ENCODE peak calls at places on chromosomes 12 and 14, in four cellular contexts. One of them, this sample, is unnamed.

GRCh38 chr12:65925626-65926025 is 101.3 kb downstream of the HMGA2 start:
- DNase-seq in heart left ventricle: no peak
- DNase-seq in foreskin keratinocyte: no peak
- DNase-seq in neuronal stem cell: no peak
- DNase-seq in this sample: no peak

GRCh38 chr12:54603173-54603814 is 14.8 kb upstream of the PPP1R1A start:
- DNase-seq in heart left ventricle: no peak
- DNase-seq in foreskin keratinocyte: peak; percentile 70
- DNase-seq in neuronal stem cell: peak; percentile 52
- DNase-seq in this sample: peak; percentile 52

GRCh38 chr12:51326762-51327439 is 2.9 kb upstream of the BIN2 start:
- DNase-seq in heart left ventricle: no peak
- DNase-seq in foreskin keratinocyte: peak; percentile 52
- DNase-seq in neuronal stem cell: no peak
- DNase-seq in this sample: no peak

GRCh38 chr14:49052516-49052915 is 533.7 kb downstream of the RPS29 start:
- DNase-seq in heart left ventricle: no peak
- DNase-seq in foreskin keratinocyte: no peak
- DNase-seq in neuronal stem cell: no peak
- DNase-seq in this sample: no peak

GRCh38 chr12:69331846-69332684 is 16.1 kb upstream of the LYZ start:
- DNase-seq in heart left ventricle: no peak
- DNase-seq in foreskin keratinocyte: peak; percentile 47
- DNase-seq in neuronal stem cell: no peak
- DNase-seq in this sample: no peak

GRCh38 chr12:2341871-2342270 is 289.1 kb downstream of the CACNA1C start:
- DNase-seq in heart left ventricle: no peak
- DNase-seq in foreskin keratinocyte: no peak
- DNase-seq in neuronal stem cell: no peak
- DNase-seq in this sample: no peak

GRCh38 chr14:85342858-85343607 is 186.9 kb upstream of the FLRT2 start:
- DNase-seq in heart left ventricle: no peak
- DNase-seq in foreskin keratinocyte: peak; percentile 8
- DNase-seq in neuronal stem cell: no peak
- DNase-seq in this sample: no peak

GRCh38 chr12:84596276-84596675 is 316.3 kb downstream of the SLC6A15 start:
- DNase-seq in heart left ventricle: no peak
- DNase-seq in foreskin keratinocyte: no peak
- DNase-seq in neuronal stem cell: no peak
- DNase-seq in this sample: no peak

GRCh38 chr14:55717621-55718020 is 137.6 kb downstream of the KTN1 start:
- DNase-seq in heart left ventricle: no peak
- DNase-seq in foreskin keratinocyte: no peak
- DNase-seq in neuronal stem cell: no peak
- DNase-seq in this sample: no peak

GRCh38 chr12:6146951-6147350 is 22.5 kb upstream of the VWF start:
- DNase-seq in heart left ventricle: no peak
- DNase-seq in foreskin keratinocyte: no peak
- DNase-seq in neuronal stem cell: no peak
- DNase-seq in this sample: no peak

DNA sequence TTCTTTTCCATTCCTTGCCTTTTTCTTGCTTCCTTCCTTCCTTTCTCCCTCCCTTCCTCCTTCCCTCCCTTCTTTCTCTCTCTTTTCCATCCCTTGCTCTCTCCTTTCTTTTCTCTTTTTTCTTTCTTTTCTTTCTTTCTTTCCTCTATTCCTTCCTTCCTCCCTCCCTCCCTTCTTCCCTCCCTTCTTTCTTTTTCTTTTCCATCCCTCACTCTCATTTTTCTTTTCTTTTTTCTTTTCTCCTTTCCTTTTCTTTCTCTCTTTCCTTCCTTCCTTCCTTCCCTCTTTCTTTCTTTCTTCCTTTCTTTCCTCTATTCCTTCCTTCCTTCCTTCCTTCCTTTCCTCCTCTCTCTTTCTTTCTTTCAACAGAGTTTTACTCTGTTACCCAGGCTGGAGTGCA is 35.1 kb upstream of the PPP4R3A start:
- DNase-seq in heart left ventricle: no peak
- DNase-seq in foreskin keratinocyte: no peak
- DNase-seq in neuronal stem cell: no peak
- DNase-seq in this sample: no peak
- H3K27ac ChIP-seq in heart left ventricle: no peak overlapping the region
- H3K27ac ChIP-seq in foreskin keratinocyte: no peak overlapping the region
- H3K27ac ChIP-seq in neuronal stem cell: no peak overlapping the region
- H3K27ac ChIP-seq in this sample: no peak overlapping the region

DNA sequence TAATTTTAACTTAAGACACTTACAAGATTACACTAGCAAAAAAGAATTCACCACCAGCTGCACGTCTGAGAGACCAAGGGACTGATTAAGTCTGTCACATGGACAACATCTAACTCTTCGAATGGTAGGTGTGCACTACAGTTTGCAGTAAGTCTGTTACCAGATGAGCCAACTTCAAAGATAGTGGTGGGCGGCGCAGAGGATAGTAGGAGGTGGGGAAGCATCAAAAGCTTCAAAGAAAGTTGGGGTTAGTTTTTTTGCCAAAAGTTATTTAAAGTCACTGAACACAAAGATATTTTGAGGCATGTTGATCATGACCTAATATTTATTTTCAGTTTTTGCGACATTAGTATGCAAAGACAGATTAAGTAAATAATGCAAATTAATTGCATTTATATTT is 327.9 kb downstream of the BMP4 start:
- DNase-seq in heart left ventricle: no peak
- DNase-seq in foreskin keratinocyte: no peak
- DNase-seq in neuronal stem cell: no peak
- DNase-seq in this sample: no peak
- H3K27me3 ChIP-seq in heart left ventricle: no peaks in the 10 kb centered on the region
- H3K27me3 ChIP-seq in foreskin keratinocyte: peaks cover 35% of the 10 kb centered on the region
- H3K27me3 ChIP-seq in neuronal stem cell: no peaks in the 10 kb centered on the region
- H3K27me3 ChIP-seq in this sample: no peaks in the 10 kb centered on the region

DNA sequence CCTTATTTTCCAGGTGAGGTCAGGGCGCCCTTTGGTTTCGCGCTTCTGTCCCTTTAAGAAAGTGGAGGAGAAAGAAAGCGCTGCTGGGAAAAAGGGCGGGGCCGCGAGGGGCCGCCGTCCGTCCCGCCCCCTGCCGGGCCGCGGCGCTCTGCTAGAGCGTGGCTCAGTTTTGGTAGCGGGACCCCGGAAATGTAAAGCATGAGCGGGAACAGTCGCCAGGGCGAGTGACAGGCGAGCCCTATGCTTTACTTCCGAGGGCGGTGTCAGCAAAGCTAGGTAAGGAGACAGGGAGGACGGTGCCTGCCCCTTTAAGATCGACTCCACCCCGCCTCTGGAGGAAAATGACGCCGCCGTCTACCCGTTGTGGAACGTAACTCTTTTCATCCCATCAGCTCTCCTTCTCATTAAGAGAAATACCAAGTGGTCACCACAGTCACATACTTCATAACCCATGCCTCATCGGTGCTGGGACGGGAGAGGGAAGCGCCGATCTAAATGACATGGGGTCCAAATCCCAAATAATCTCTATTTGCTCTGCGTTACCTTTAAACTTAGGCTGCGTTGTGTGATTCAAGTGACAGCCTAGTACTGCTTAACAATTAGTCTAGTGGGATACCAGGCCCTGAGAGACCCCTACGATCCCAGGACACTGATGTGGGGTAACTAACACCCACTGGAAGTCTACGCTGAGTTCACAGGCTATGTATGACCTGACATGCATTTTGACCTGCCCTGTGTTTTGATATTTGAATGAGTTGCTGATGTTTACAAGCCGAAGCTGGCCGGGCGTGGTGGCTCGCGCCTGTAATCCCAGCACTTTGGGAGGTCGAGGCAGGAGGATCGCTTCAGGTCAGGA is at the start of gene ETFBKMT:
- DNase-seq in heart left ventricle: peak; percentile 91
- DNase-seq in foreskin keratinocyte: peak; percentile 93
- DNase-seq in neuronal stem cell: peak; percentile 75
- DNase-seq in this sample: peak; percentile 66
- H3K27ac ChIP-seq in heart left ventricle: peak within 1 kb of the TSS; percentile 87
- H3K27ac ChIP-seq in foreskin keratinocyte: peak within 1 kb of the TSS; percentile 88
- H3K27ac ChIP-seq in neuronal stem cell: peak within 1 kb of the TSS; percentile 97
- H3K27ac ChIP-seq in this sample: no peak within 1 kb of the TSS

DNA sequence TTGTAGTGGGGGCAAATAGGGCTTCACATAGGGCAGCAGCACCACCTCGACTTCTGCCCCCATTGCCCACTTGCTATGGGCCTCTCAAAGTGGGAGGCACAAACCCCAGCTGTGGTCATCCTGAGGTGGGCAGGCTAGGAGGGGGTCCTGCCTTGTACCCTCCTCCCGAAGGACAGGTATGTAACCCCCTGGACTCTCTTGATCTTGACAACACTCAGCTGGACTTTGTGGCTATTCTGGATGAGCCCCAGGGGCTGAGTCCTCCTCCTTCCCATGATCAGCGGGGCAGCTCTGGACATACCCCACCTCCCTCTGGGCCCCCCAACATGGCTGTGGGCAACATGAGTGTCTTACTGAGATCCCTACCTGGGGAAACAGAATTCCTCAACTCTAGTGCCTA is 8.0 kb downstream of the ARHGAP9 start:
- DNase-seq in heart left ventricle: no peak
- DNase-seq in foreskin keratinocyte: no peak
- DNase-seq in neuronal stem cell: no peak
- DNase-seq in this sample: no peak
- H3K27me3 ChIP-seq in heart left ventricle: peaks cover 53% of the 10 kb centered on the region
- H3K27me3 ChIP-seq in foreskin keratinocyte: peaks cover 80% of the 10 kb centered on the region
- H3K27me3 ChIP-seq in neuronal stem cell: peaks cover 42% of the 10 kb centered on the region
- H3K27me3 ChIP-seq in this sample: peaks cover 33% of the 10 kb centered on the region

GRCh38 chr12:56522486-56523193 is 1.0 kb downstream of the RBMS2 start:
- DNase-seq in heart left ventricle: no peak
- DNase-seq in foreskin keratinocyte: no peak
- DNase-seq in neuronal stem cell: peak; percentile 6
- DNase-seq in this sample: no peak
- H3K27ac ChIP-seq in heart left ventricle: peak overlapping the region; percentile 93
- H3K27ac ChIP-seq in foreskin keratinocyte: peak overlapping the region; percentile 82
- H3K27ac ChIP-seq in neuronal stem cell: no peak overlapping the region
- H3K27ac ChIP-seq in this sample: no peak overlapping the region

GRCh38 chr14:24081739-24082204 is 10.4 kb downstream of the CPNE6 start:
- DNase-seq in heart left ventricle: no peak
- DNase-seq in foreskin keratinocyte: no peak
- DNase-seq in neuronal stem cell: no peak
- DNase-seq in this sample: no peak
- H3K27me3 ChIP-seq in heart left ventricle: peaks cover 14% of the 10 kb centered on the region
- H3K27me3 ChIP-seq in foreskin keratinocyte: peaks cover 34% of the 10 kb centered on the region
- H3K27me3 ChIP-seq in neuronal stem cell: peaks cover 90% of the 10 kb centered on the region
- H3K27me3 ChIP-seq in this sample: no peaks in the 10 kb centered on the region

This sample was measured in iPS DF 6.9.